ENCODE peak calls at places on chromosomes 16 and 17, in nine cellular contexts. One of them, this sample, is unnamed.

GRCh38 chr16:2531696-2532493 is 687 bp upstream of the CEMP1 start:
- DNase-seq in fibroblast of the aortic adventitia: peak; percentile 95
- DNase-seq in activated CD8-positive, alpha-beta memory T cell treated with anti-CD3 and anti-CD28 coated beads for 1 hour: peak; percentile 93
- DNase-seq in globus pallidus: peak; percentile 96
- DNase-seq in glutamatergic neuron: peak; percentile 98
- DNase-seq in adrenal gland: peak; percentile 98
- DNase-seq in Peyer's patch: peak; percentile 99
- DNase-seq in effector CD4-positive, alpha-beta T cell: peak; percentile 97
- DNase-seq in substantia nigra: peak; percentile 87
- DNase-seq in this sample: peak; percentile 96

GRCh38 chr17:8125947-8126305 is 2.0 kb upstream of the HES7 start:
- DNase-seq in fibroblast of the aortic adventitia: peak; percentile 18
- DNase-seq in activated CD8-positive, alpha-beta memory T cell treated with anti-CD3 and anti-CD28 coated beads for 1 hour: no peak
- DNase-seq in globus pallidus: no peak
- DNase-seq in glutamatergic neuron: peak; percentile 59
- DNase-seq in adrenal gland: no peak
- DNase-seq in Peyer's patch: no peak
- DNase-seq in effector CD4-positive, alpha-beta T cell: no peak
- DNase-seq in substantia nigra: no peak
- DNase-seq in this sample: peak; percentile 28

GRCh38 chr16:85221810-85222150 is 109.5 kb upstream of the CIBAR2 start:
- DNase-seq in fibroblast of the aortic adventitia: no peak
- DNase-seq in activated CD8-positive, alpha-beta memory T cell treated with anti-CD3 and anti-CD28 coated beads for 1 hour: no peak
- DNase-seq in globus pallidus: no peak
- DNase-seq in glutamatergic neuron: no peak
- DNase-seq in adrenal gland: no peak
- DNase-seq in Peyer's patch: no peak
- DNase-seq in effector CD4-positive, alpha-beta T cell: no peak
- DNase-seq in substantia nigra: no peak
- DNase-seq in this sample: no peak

GRCh38 chr17:67542219-67543114 is 165.4 kb downstream of the PITPNC1 start:
- DNase-seq in fibroblast of the aortic adventitia: no peak
- DNase-seq in activated CD8-positive, alpha-beta memory T cell treated with anti-CD3 and anti-CD28 coated beads for 1 hour: no peak
- DNase-seq in globus pallidus: no peak
- DNase-seq in glutamatergic neuron: no peak
- DNase-seq in adrenal gland: no peak
- DNase-seq in Peyer's patch: no peak
- DNase-seq in effector CD4-positive, alpha-beta T cell: no peak
- DNase-seq in substantia nigra: no peak
- DNase-seq in this sample: no peak

GRCh38 chr16:70341600-70341999 is 5.1 kb upstream of the DDX19A start:
- DNase-seq in fibroblast of the aortic adventitia: no peak
- DNase-seq in activated CD8-positive, alpha-beta memory T cell treated with anti-CD3 and anti-CD28 coated beads for 1 hour: no peak
- DNase-seq in globus pallidus: no peak
- DNase-seq in glutamatergic neuron: no peak
- DNase-seq in adrenal gland: no peak
- DNase-seq in Peyer's patch: no peak
- DNase-seq in effector CD4-positive, alpha-beta T cell: no peak
- DNase-seq in substantia nigra: no peak
- DNase-seq in this sample: no peak

GRCh38 chr17:79479876-79480275 is 131.0 kb downstream of the RBFOX3 start:
- DNase-seq in fibroblast of the aortic adventitia: no peak
- DNase-seq in activated CD8-positive, alpha-beta memory T cell treated with anti-CD3 and anti-CD28 coated beads for 1 hour: no peak
- DNase-seq in globus pallidus: no peak
- DNase-seq in glutamatergic neuron: no peak
- DNase-seq in adrenal gland: no peak
- DNase-seq in Peyer's patch: no peak
- DNase-seq in effector CD4-positive, alpha-beta T cell: no peak
- DNase-seq in substantia nigra: no peak
- DNase-seq in this sample: no peak

GRCh38 chr16:49782405-49782804 is 73.5 kb downstream of the ZNF423 start:
- DNase-seq in fibroblast of the aortic adventitia: no peak
- DNase-seq in activated CD8-positive, alpha-beta memory T cell treated with anti-CD3 and anti-CD28 coated beads for 1 hour: no peak
- DNase-seq in globus pallidus: no peak
- DNase-seq in glutamatergic neuron: no peak
- DNase-seq in adrenal gland: no peak
- DNase-seq in Peyer's patch: no peak
- DNase-seq in effector CD4-positive, alpha-beta T cell: no peak
- DNase-seq in substantia nigra: no peak
- DNase-seq in this sample: no peak

GRCh38 chr17:7677388-7678067 is 9.8 kb downstream of the TP53 start:
- DNase-seq in fibroblast of the aortic adventitia: no peak
- DNase-seq in activated CD8-positive, alpha-beta memory T cell treated with anti-CD3 and anti-CD28 coated beads for 1 hour: no peak
- DNase-seq in globus pallidus: no peak
- DNase-seq in glutamatergic neuron: no peak
- DNase-seq in adrenal gland: no peak
- DNase-seq in Peyer's patch: no peak
- DNase-seq in effector CD4-positive, alpha-beta T cell: no peak
- DNase-seq in substantia nigra: no peak
- DNase-seq in this sample: no peak

This sample was measured in CD4-positive, CD25-positive, alpha-beta regulatory T cell.